ENCODE peak calls at places on chromosomes 12 and 14, in ten cellular contexts. One of them, this sample, is unnamed.

GRCh38 chr14:46840971-46841729 is 189.6 kb upstream of the RPL10L start:
- DNase-seq in kidney: no peak
- DNase-seq in tibial nerve: no peak
- DNase-seq in adrenal gland: no peak
- DNase-seq in AG10803: no peak
- DNase-seq in H1: no peak
- DNase-seq in AG04450: no peak
- DNase-seq in HFF-Myc: no peak
- DNase-seq in fibroblast of mammary gland: no peak
- DNase-seq in A549: peak
- DNase-seq in this sample: no peak

GRCh38 chr12:1810201-1810930 is 10.0 kb upstream of the LRTM2 start:
- DNase-seq in kidney: peak
- DNase-seq in tibial nerve: no peak
- DNase-seq in adrenal gland: no peak
- DNase-seq in AG10803: no peak
- DNase-seq in H1: no peak
- DNase-seq in AG04450: no peak
- DNase-seq in HFF-Myc: no peak
- DNase-seq in fibroblast of mammary gland: peak
- DNase-seq in A549: no peak
- DNase-seq in this sample: peak

GRCh38 chr12:6647083-6647604 is at the start of gene ACRBP:
- DNase-seq in kidney: peak
- DNase-seq in tibial nerve: peak
- DNase-seq in adrenal gland: peak
- DNase-seq in AG10803: peak
- DNase-seq in H1: no peak
- DNase-seq in AG04450: no peak
- DNase-seq in HFF-Myc: peak
- DNase-seq in fibroblast of mammary gland: peak
- DNase-seq in A549: no peak
- DNase-seq in this sample: peak

GRCh38 chr12:109927622-109928021 is 27.5 kb downstream of the TCHP start:
- DNase-seq in kidney: no peak
- DNase-seq in tibial nerve: no peak
- DNase-seq in adrenal gland: peak
- DNase-seq in AG10803: peak
- DNase-seq in H1: no peak
- DNase-seq in AG04450: no peak
- DNase-seq in HFF-Myc: no peak
- DNase-seq in fibroblast of mammary gland: peak
- DNase-seq in A549: peak
- DNase-seq in this sample: peak

GRCh38 chr12:68290126-68290525 is 36.7 kb upstream of the IL22 start:
- DNase-seq in kidney: no peak
- DNase-seq in tibial nerve: no peak
- DNase-seq in adrenal gland: no peak
- DNase-seq in AG10803: no peak
- DNase-seq in H1: no peak
- DNase-seq in AG04450: no peak
- DNase-seq in HFF-Myc: no peak
- DNase-seq in fibroblast of mammary gland: no peak
- DNase-seq in A549: no peak
- DNase-seq in this sample: no peak

GRCh38 chr12:130303781-130304180 is 33.9 kb upstream of the PIWIL1 start:
- DNase-seq in kidney: no peak
- DNase-seq in tibial nerve: no peak
- DNase-seq in adrenal gland: no peak
- DNase-seq in AG10803: no peak
- DNase-seq in H1: no peak
- DNase-seq in AG04450: no peak
- DNase-seq in HFF-Myc: no peak
- DNase-seq in fibroblast of mammary gland: no peak
- DNase-seq in A549: no peak
- DNase-seq in this sample: no peak

GRCh38 chr12:47704719-47705118 is 1.1 kb downstream of the RPAP3 start:
- DNase-seq in kidney: no peak
- DNase-seq in tibial nerve: no peak
- DNase-seq in adrenal gland: no peak
- DNase-seq in AG10803: no peak
- DNase-seq in H1: no peak
- DNase-seq in AG04450: no peak
- DNase-seq in HFF-Myc: no peak
- DNase-seq in fibroblast of mammary gland: no peak
- DNase-seq in A549: no peak
- DNase-seq in this sample: no peak

GRCh38 chr14:49900973-49901372 is 8.1 kb downstream of the ARF6 start:
- DNase-seq in kidney: no peak
- DNase-seq in tibial nerve: no peak
- DNase-seq in adrenal gland: no peak
- DNase-seq in AG10803: no peak
- DNase-seq in H1: no peak
- DNase-seq in AG04450: no peak
- DNase-seq in HFF-Myc: no peak
- DNase-seq in fibroblast of mammary gland: no peak
- DNase-seq in A549: no peak
- DNase-seq in this sample: no peak

GRCh38 chr14:90599748-90600507 is 203.1 kb downstream of the CALM1 start:
- DNase-seq in kidney: no peak
- DNase-seq in tibial nerve: no peak
- DNase-seq in adrenal gland: no peak
- DNase-seq in AG10803: peak
- DNase-seq in H1: no peak
- DNase-seq in AG04450: no peak
- DNase-seq in HFF-Myc: no peak
- DNase-seq in fibroblast of mammary gland: peak
- DNase-seq in A549: peak
- DNase-seq in this sample: no peak

GRCh38 chr12:22361785-22362184 is 27.3 kb upstream of the ST8SIA1 start:
- DNase-seq in kidney: no peak
- DNase-seq in tibial nerve: no peak
- DNase-seq in adrenal gland: no peak
- DNase-seq in AG10803: no peak
- DNase-seq in H1: peak
- DNase-seq in AG04450: no peak
- DNase-seq in HFF-Myc: no peak
- DNase-seq in fibroblast of mammary gland: no peak
- DNase-seq in A549: no peak
- DNase-seq in this sample: no peak

GRCh38 chr12:66688836-66689439 is 10.1 kb upstream of the GRIP1 start:
- DNase-seq in kidney: no peak
- DNase-seq in tibial nerve: no peak
- DNase-seq in adrenal gland: peak
- DNase-seq in AG10803: peak
- DNase-seq in H1: peak
- DNase-seq in AG04450: no peak
- DNase-seq in HFF-Myc: no peak
- DNase-seq in fibroblast of mammary gland: peak
- DNase-seq in A549: peak
- DNase-seq in this sample: peak

GRCh38 chr14:38197761-38198345 is 9.9 kb upstream of the SSTR1 start:
- DNase-seq in kidney: no peak
- DNase-seq in tibial nerve: no peak
- DNase-seq in adrenal gland: no peak
- DNase-seq in AG10803: peak
- DNase-seq in H1: no peak
- DNase-seq in AG04450: no peak
- DNase-seq in HFF-Myc: no peak
- DNase-seq in fibroblast of mammary gland: peak
- DNase-seq in A549: no peak
- DNase-seq in this sample: peak

GRCh38 chr12:25155031-25155576 is 39.9 kb downstream of the DNAI7 start:
- DNase-seq in kidney: no peak
- DNase-seq in tibial nerve: no peak
- DNase-seq in adrenal gland: no peak
- DNase-seq in AG10803: peak
- DNase-seq in H1: no peak
- DNase-seq in AG04450: peak
- DNase-seq in HFF-Myc: peak
- DNase-seq in fibroblast of mammary gland: peak
- DNase-seq in A549: peak
- DNase-seq in this sample: peak

GRCh38 chr14:68510201-68510600 is 282.7 kb downstream of the ZFP36L1 start:
- DNase-seq in kidney: no peak
- DNase-seq in tibial nerve: peak
- DNase-seq in adrenal gland: no peak
- DNase-seq in AG10803: peak
- DNase-seq in H1: no peak
- DNase-seq in AG04450: no peak
- DNase-seq in HFF-Myc: peak
- DNase-seq in fibroblast of mammary gland: peak
- DNase-seq in A549: no peak
- DNase-seq in this sample: peak

GRCh38 chr12:121888478-121889266 is at the start of gene PSMD9:
- DNase-seq in kidney: peak
- DNase-seq in tibial nerve: peak
- DNase-seq in adrenal gland: peak
- DNase-seq in AG10803: peak
- DNase-seq in H1: peak
- DNase-seq in AG04450: peak
- DNase-seq in HFF-Myc: peak
- DNase-seq in fibroblast of mammary gland: peak
- DNase-seq in A549: peak
- DNase-seq in this sample: peak
- TF ChIP-seq CTCF in kidney: peak
- TF ChIP-seq CTCF in tibial nerve: peak
- TF ChIP-seq CTCF in adrenal gland: peak
- TF ChIP-seq CTCF in AG10803: peak
- TF ChIP-seq CTCF in H1: peak
- TF ChIP-seq CTCF in AG04450: peak
- TF ChIP-seq CTCF in HFF-Myc: peak
- TF ChIP-seq CTCF in fibroblast of mammary gland: peak
- TF ChIP-seq CTCF in A549: peak
- TF ChIP-seq CTCF in this sample: peak

DNA sequence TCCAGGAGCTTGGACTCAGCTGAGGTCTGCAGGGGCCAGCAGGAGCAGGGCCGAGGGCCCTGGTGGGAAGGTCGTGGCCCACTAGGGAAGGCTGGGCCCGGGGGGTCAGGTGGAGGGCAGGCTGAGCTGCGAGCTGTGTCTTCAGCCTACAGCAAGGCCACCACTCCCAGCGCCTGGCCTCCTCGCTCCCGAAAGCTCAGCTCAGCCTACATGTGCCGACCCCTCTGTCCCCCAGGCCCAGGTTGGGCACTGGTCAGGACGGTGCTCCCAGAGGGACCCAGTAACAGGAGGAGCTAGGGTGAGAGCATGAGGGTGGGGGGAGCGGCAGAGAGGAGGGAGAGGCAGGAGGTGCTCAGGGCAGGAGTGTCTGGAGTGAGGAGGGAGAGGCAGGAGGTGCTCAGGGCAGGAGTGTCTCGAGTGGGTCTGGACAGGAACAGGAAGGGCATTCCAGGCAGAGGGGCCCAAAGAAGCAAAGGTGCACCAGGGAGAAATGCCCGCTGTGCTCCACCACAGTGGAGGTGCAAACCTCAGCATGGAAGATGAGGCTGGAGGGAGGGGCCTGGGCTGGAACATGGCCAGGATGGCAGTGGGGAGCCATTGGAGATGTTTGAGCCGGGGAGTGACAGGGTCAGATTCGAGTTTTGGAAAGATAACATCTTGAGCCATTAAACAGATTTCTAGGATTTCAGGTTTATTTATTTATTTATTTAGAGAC is 29.1 kb upstream of the GPR132 start:
- DNase-seq in kidney: peak
- DNase-seq in tibial nerve: no peak
- DNase-seq in adrenal gland: no peak
- DNase-seq in AG10803: no peak
- DNase-seq in H1: no peak
- DNase-seq in AG04450: no peak
- DNase-seq in HFF-Myc: no peak
- DNase-seq in fibroblast of mammary gland: no peak
- DNase-seq in A549: no peak
- DNase-seq in this sample: no peak
- H3K4me3 ChIP-seq in kidney: peak
- H3K4me3 ChIP-seq in tibial nerve: peak
- H3K4me3 ChIP-seq in adrenal gland: peak
- H3K4me3 ChIP-seq in AG10803: peak
- H3K4me3 ChIP-seq in H1: peak
- H3K4me3 ChIP-seq in AG04450: peak
- H3K4me3 ChIP-seq in HFF-Myc: peak
- H3K4me3 ChIP-seq in fibroblast of mammary gland: peak
- H3K4me3 ChIP-seq in A549: peak
- H3K4me3 ChIP-seq in this sample: peak

GRCh38 chr12:64019654-64020053 is 175.2 kb downstream of the SRGAP1 start:
- DNase-seq in kidney: no peak
- DNase-seq in tibial nerve: no peak
- DNase-seq in adrenal gland: no peak
- DNase-seq in AG10803: no peak
- DNase-seq in H1: no peak
- DNase-seq in AG04450: no peak
- DNase-seq in HFF-Myc: no peak
- DNase-seq in fibroblast of mammary gland: no peak
- DNase-seq in A549: no peak
- DNase-seq in this sample: no peak

GRCh38 chr12:64019101-64019500 is 174.6 kb downstream of the SRGAP1 start:
- DNase-seq in kidney: no peak
- DNase-seq in tibial nerve: no peak
- DNase-seq in adrenal gland: no peak
- DNase-seq in AG10803: no peak
- DNase-seq in H1: no peak
- DNase-seq in AG04450: no peak
- DNase-seq in HFF-Myc: no peak
- DNase-seq in fibroblast of mammary gland: no peak
- DNase-seq in A549: no peak
- DNase-seq in this sample: no peak

GRCh38 chr12:64018524-64018923 is 174.0 kb downstream of the SRGAP1 start:
- DNase-seq in kidney: no peak
- DNase-seq in tibial nerve: no peak
- DNase-seq in adrenal gland: no peak
- DNase-seq in AG10803: no peak
- DNase-seq in H1: no peak
- DNase-seq in AG04450: no peak
- DNase-seq in HFF-Myc: no peak
- DNase-seq in fibroblast of mammary gland: no peak
- DNase-seq in A549: no peak
- DNase-seq in this sample: no peak

DNA sequence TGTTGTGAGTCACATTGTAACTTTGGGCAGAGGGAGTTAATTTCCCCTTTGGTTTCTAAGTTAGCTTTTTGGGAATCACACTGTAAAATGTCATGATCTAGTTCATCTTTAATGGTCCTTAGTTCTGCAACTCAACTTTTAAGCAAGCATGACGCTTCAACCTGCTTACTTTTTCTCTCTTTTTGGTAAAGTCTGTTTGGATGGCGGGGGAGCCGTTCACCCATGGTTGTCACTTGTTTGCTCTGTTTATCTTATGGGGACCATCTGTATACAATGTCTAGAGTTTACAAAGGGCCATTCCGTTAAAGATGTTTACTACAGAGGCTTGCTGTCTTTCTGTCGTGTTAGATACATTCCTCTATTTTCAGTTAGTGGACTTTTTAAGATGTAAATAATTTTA is 172.0 kb downstream of the SRGAP1 start:
- DNase-seq in kidney: no peak
- DNase-seq in tibial nerve: no peak
- DNase-seq in adrenal gland: no peak
- DNase-seq in AG10803: no peak
- DNase-seq in H1: no peak
- DNase-seq in AG04450: no peak
- DNase-seq in HFF-Myc: no peak
- DNase-seq in fibroblast of mammary gland: no peak
- DNase-seq in A549: no peak
- DNase-seq in this sample: no peak
- TF ChIP-seq CTCF in kidney: no peak
- TF ChIP-seq CTCF in tibial nerve: no peak
- TF ChIP-seq CTCF in adrenal gland: no peak
- TF ChIP-seq CTCF in AG10803: no peak
- TF ChIP-seq CTCF in H1: no peak
- TF ChIP-seq CTCF in AG04450: no peak
- TF ChIP-seq CTCF in HFF-Myc: no peak
- TF ChIP-seq CTCF in fibroblast of mammary gland: no peak
- TF ChIP-seq CTCF in A549: no peak
- TF ChIP-seq CTCF in this sample: no peak

GRCh38 chr12:38162708-38163441 is 153.7 kb upstream of the ALG10B start:
- DNase-seq in kidney: no peak
- DNase-seq in tibial nerve: no peak
- DNase-seq in adrenal gland: no peak
- DNase-seq in AG10803: no peak
- DNase-seq in H1: no peak
- DNase-seq in AG04450: no peak
- DNase-seq in HFF-Myc: no peak
- DNase-seq in fibroblast of mammary gland: no peak
- DNase-seq in A549: no peak
- DNase-seq in this sample: no peak
- H3K4me3 ChIP-seq in kidney: no peak
- H3K4me3 ChIP-seq in tibial nerve: no peak
- H3K4me3 ChIP-seq in adrenal gland: no peak
- H3K4me3 ChIP-seq in AG10803: no peak
- H3K4me3 ChIP-seq in H1: no peak
- H3K4me3 ChIP-seq in AG04450: no peak
- H3K4me3 ChIP-seq in HFF-Myc: no peak
- H3K4me3 ChIP-seq in fibroblast of mammary gland: no peak
- H3K4me3 ChIP-seq in A549: no peak
- H3K4me3 ChIP-seq in this sample: no peak